ENCODE peak calls at places on chromosomes 2 and 18, in seven cellular contexts. One of them, this sample, is unnamed.
A peak's percentile ranks its signal among the peaks of the same experiment; 100 is the strongest.

GRCh38 chr2:99031991-99032390 is 96.0 kb upstream of the CRACDL start:
- ATAC-seq in HCT116: no peak
- ATAC-seq in upper lobe of left lung: no peak
- ATAC-seq in body of pancreas: no peak
- ATAC-seq in heart left ventricle: no peak
- ATAC-seq in A549: no peak
- ATAC-seq in HepG2: no peak
- ATAC-seq in this sample: no peak

GRCh38 chr2:172372436-172372835 is 55.0 kb upstream of the ITGA6 start:
- ATAC-seq in HCT116: no peak
- ATAC-seq in upper lobe of left lung: no peak
- ATAC-seq in body of pancreas: no peak
- ATAC-seq in heart left ventricle: no peak
- ATAC-seq in A549: no peak
- ATAC-seq in HepG2: no peak
- ATAC-seq in this sample: no peak

GRCh38 chr18:8252371-8252770 is 356.9 kb upstream of the RAB12 start:
- ATAC-seq in HCT116: no peak
- ATAC-seq in upper lobe of left lung: no peak
- ATAC-seq in body of pancreas: no peak
- ATAC-seq in heart left ventricle: no peak
- ATAC-seq in A549: no peak
- ATAC-seq in HepG2: no peak
- ATAC-seq in this sample: no peak

GRCh38 chr18:76992226-76993084 is 140.1 kb downstream of the MBP start:
- ATAC-seq in HCT116: no peak
- ATAC-seq in upper lobe of left lung: no peak
- ATAC-seq in body of pancreas: no peak
- ATAC-seq in heart left ventricle: peak; percentile 19
- ATAC-seq in A549: no peak
- ATAC-seq in HepG2: peak; percentile 18
- ATAC-seq in this sample: no peak

GRCh38 chr2:72895759-72896281 is 8.6 kb downstream of the SPR start:
- ATAC-seq in HCT116: no peak
- ATAC-seq in upper lobe of left lung: peak; percentile 54
- ATAC-seq in body of pancreas: peak; percentile 67
- ATAC-seq in heart left ventricle: no peak
- ATAC-seq in A549: no peak
- ATAC-seq in HepG2: peak; percentile 46
- ATAC-seq in this sample: peak; percentile 32

GRCh38 chr2:181872178-181872577 is 19.4 kb upstream of the ITPRID2 start:
- ATAC-seq in HCT116: no peak
- ATAC-seq in upper lobe of left lung: no peak
- ATAC-seq in body of pancreas: peak; percentile 65
- ATAC-seq in heart left ventricle: no peak
- ATAC-seq in A549: no peak
- ATAC-seq in HepG2: no peak
- ATAC-seq in this sample: no peak

GRCh38 chr2:98454500-98455235 is 10.0 kb downstream of the INPP4A start:
- ATAC-seq in HCT116: no peak
- ATAC-seq in upper lobe of left lung: peak; percentile 64
- ATAC-seq in body of pancreas: no peak
- ATAC-seq in heart left ventricle: peak; percentile 47
- ATAC-seq in A549: peak; percentile 51
- ATAC-seq in HepG2: peak; percentile 30
- ATAC-seq in this sample: no peak

GRCh38 chr2:121576263-121576662 is 45.6 kb downstream of the RNU4ATAC start:
- ATAC-seq in HCT116: no peak
- ATAC-seq in upper lobe of left lung: no peak
- ATAC-seq in body of pancreas: no peak
- ATAC-seq in heart left ventricle: no peak
- ATAC-seq in A549: no peak
- ATAC-seq in HepG2: no peak
- ATAC-seq in this sample: no peak

GRCh38 chr2:175476374-175476773 is 294.9 kb upstream of the ATP5MC3 start:
- ATAC-seq in HCT116: no peak
- ATAC-seq in upper lobe of left lung: no peak
- ATAC-seq in body of pancreas: no peak
- ATAC-seq in heart left ventricle: no peak
- ATAC-seq in A549: no peak
- ATAC-seq in HepG2: peak; percentile 28
- ATAC-seq in this sample: no peak

GRCh38 chr2:119704670-119705120 is 25.7 kb downstream of the TMEM177 start:
- ATAC-seq in HCT116: no peak
- ATAC-seq in upper lobe of left lung: no peak
- ATAC-seq in body of pancreas: no peak
- ATAC-seq in heart left ventricle: no peak
- ATAC-seq in A549: no peak
- ATAC-seq in HepG2: no peak
- ATAC-seq in this sample: no peak

GRCh38 chr2:37324786-37325624 is at the start of gene PRKD3:
- ATAC-seq in HCT116: peak; percentile 79
- ATAC-seq in upper lobe of left lung: peak; percentile 91
- ATAC-seq in body of pancreas: peak; percentile 89
- ATAC-seq in heart left ventricle: peak; percentile 3
- ATAC-seq in A549: peak; percentile 91
- ATAC-seq in HepG2: peak; percentile 90
- ATAC-seq in this sample: peak; percentile 92
- TF ChIP-seq POLR2A in HCT116: no peak
- TF ChIP-seq POLR2A in upper lobe of left lung: no peak
- TF ChIP-seq POLR2A in body of pancreas: peak; percentile 34
- TF ChIP-seq POLR2A in heart left ventricle: peak; percentile 58
- TF ChIP-seq POLR2A in A549: no peak
- TF ChIP-seq POLR2A in HepG2: no peak
- TF ChIP-seq POLR2A in this sample: peak; percentile 61

GRCh38 chr2:215405722-215406581 is 29.9 kb downstream of the FN1 start:
- ATAC-seq in HCT116: no peak
- ATAC-seq in upper lobe of left lung: no peak
- ATAC-seq in body of pancreas: no peak
- ATAC-seq in heart left ventricle: no peak
- ATAC-seq in A549: no peak
- ATAC-seq in HepG2: peak; percentile 15
- ATAC-seq in this sample: no peak
- TF ChIP-seq POLR2A in HCT116: no peak
- TF ChIP-seq POLR2A in upper lobe of left lung: no peak
- TF ChIP-seq POLR2A in body of pancreas: no peak
- TF ChIP-seq POLR2A in heart left ventricle: no peak
- TF ChIP-seq POLR2A in A549: no peak
- TF ChIP-seq POLR2A in HepG2: no peak
- TF ChIP-seq POLR2A in this sample: no peak

DNA sequence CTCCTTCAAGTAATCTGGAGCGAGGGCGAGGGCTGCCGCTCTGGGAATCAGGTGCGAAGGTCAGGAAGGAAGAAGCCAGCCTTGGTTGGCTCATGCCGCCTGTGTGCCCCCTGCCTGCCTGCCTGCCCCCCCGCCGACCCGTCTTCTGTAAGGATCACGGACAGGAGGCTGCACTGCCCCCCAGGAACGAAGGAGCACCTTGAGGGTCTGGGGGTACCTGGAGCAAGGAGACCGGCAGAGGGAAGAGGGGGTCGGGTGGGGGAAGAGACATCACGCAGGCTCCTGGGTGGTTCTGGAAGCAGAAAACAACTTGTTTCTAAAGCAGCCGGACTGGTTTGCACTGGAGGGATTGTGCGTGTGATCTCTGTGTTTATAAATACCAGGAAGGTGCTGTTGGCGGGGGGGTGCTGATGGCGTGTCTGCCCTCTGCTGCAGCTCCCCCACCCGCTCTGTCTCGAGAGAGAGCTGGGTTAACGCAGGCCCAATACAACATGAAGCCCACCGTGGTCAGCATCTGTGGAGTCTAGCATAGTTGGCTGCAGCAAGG is 1.7 kb downstream of the FOSL2 start:
- ATAC-seq in HCT116: no peak
- ATAC-seq in upper lobe of left lung: no peak
- ATAC-seq in body of pancreas: no peak
- ATAC-seq in heart left ventricle: no peak
- ATAC-seq in A549: no peak
- ATAC-seq in HepG2: no peak
- ATAC-seq in this sample: no peak
- TF ChIP-seq POLR2A in HCT116: no peak
- TF ChIP-seq POLR2A in upper lobe of left lung: no peak
- TF ChIP-seq POLR2A in body of pancreas: peak; percentile 48
- TF ChIP-seq POLR2A in heart left ventricle: peak; percentile 48
- TF ChIP-seq POLR2A in A549: no peak
- TF ChIP-seq POLR2A in HepG2: no peak
- TF ChIP-seq POLR2A in this sample: peak; percentile 55

GRCh38 chr2:112811841-112812306 is 24.7 kb downstream of the IL1B start:
- ATAC-seq in HCT116: no peak
- ATAC-seq in upper lobe of left lung: peak; percentile 81
- ATAC-seq in body of pancreas: peak; percentile 69
- ATAC-seq in heart left ventricle: peak; percentile 72
- ATAC-seq in A549: no peak
- ATAC-seq in HepG2: peak; percentile 43
- ATAC-seq in this sample: peak; percentile 65
- TF ChIP-seq POLR2A in HCT116: no peak
- TF ChIP-seq POLR2A in upper lobe of left lung: no peak
- TF ChIP-seq POLR2A in body of pancreas: no peak
- TF ChIP-seq POLR2A in heart left ventricle: no peak
- TF ChIP-seq POLR2A in A549: no peak
- TF ChIP-seq POLR2A in HepG2: no peak
- TF ChIP-seq POLR2A in this sample: no peak